ENCODE peak calls at places on chromosomes 16 and 17, in four cellular contexts. H, C, R and B are unnamed samples. For H3K4me1, the result is how much of the 10 kb centered on the place peaks cover.

GRCh38 chr17:80778716-80779115 is 212.9 kb upstream of the CHMP6 start:
- DNase-seq in C (no peak), R (no peak), H (no peak), B (no peak)

GRCh38 chr17:75352079-75352569 is 53.4 kb downstream of the GRB2 start:
- DNase-seq in C (peak), H (peak), R (no peak), B (no peak)

GRCh38 chr16:81480856-81481821 is 36.5 kb downstream of the CMIP start:
- DNase-seq in C (no peak), R (no peak), H (peak), B (peak)

GRCh38 chr17:50153650-50154575 is 3.4 kb upstream of the PPP1R9B start:
- DNase-seq in C (peak), R (no peak), H (no peak), B (no peak)

GRCh38 chr17:64275016-64275415 is 12.0 kb upstream of the TEX2 start:
- DNase-seq in H (no peak), R (no peak), C (no peak), B (no peak)

GRCh38 chr16:11597268-11597690 is 10.6 kb upstream of the LITAF start:
- DNase-seq in R (no peak), H (peak), C (peak), B (no peak)

GRCh38 chr16:87897563-87898505 is 28.5 kb upstream of the SLC7A5 start:
- DNase-seq in R (no peak), C (no peak), H (no peak), B (no peak)

GRCh38 chr16:64920211-64920610 is 201.7 kb downstream of the CDH11 start:
- DNase-seq in H (no peak), R (no peak), C (no peak), B (no peak)

GRCh38 chr17:60327122-60327869 is 64.6 kb downstream of the USP32 start:
- DNase-seq in C (no peak), H (no peak), R (no peak), B (no peak)

GRCh38 chr17:69462010-69462409 is 47.5 kb downstream of the MAP2K6 start:
- DNase-seq in C (no peak), R (no peak), H (no peak), B (peak)

GRCh38 chr17:31724026-31724425 is 135.0 kb downstream of the COPRS start:
- DNase-seq in C (no peak), R (no peak), H (no peak), B (no peak)

GRCh38 chr16:83899272-83899897 is 470 bp downstream of the MLYCD start:
- DNase-seq in R (peak), H (peak), C (peak), B (peak)

GRCh38 chr17:48294989-48295892 is 134.8 kb downstream of the SKAP1 start:
- DNase-seq in R (no peak), H (no peak), C (no peak), B (no peak)

GRCh38 chr17:28701987-28702751 is 9.5 kb downstream of the PROCA1 start:
- DNase-seq in C (no peak), R (no peak), H (no peak), B (no peak)

GRCh38 chr16:67967956-67968439 is 439 bp downstream of the SLC12A4 start:
- DNase-seq in R (no peak), C (peak), H (no peak), B (no peak)

GRCh38 chr16:71406724-71407123 is 35.1 kb downstream of the TLE7 start:
- DNase-seq in C (no peak), H (no peak), R (no peak), B (no peak)

GRCh38 chr17:1294157-1294717 is 14.8 kb downstream of the TRARG1 start:
- DNase-seq in C (no peak), H (peak), R (no peak), B (no peak)

GRCh38 chr16:30010817-30011504 is at the start of gene DOC2A:
- DNase-seq in H (no peak), R (no peak), C (no peak), B (no peak)

GRCh38 chr17:49913226-49914095 is 55.5 kb upstream of the DLX4 start:
- DNase-seq in R (no peak), C (no peak), H (no peak), B (no peak)

GRCh38 chr16:50202926-50203624 is 50.0 kb downstream of the TENT4B start:
- DNase-seq in R (peak), H (no peak), C (no peak), B (no peak)

GRCh38 chr16:912684-913613 is 57.8 kb downstream of the LMF1 start:
- DNase-seq in C (peak), R (no peak), H (no peak), B (no peak)

GRCh38 chr16:68088130-68088972 is 3.2 kb downstream of the NFATC3 start:
- DNase-seq in C (no peak), R (no peak), H (no peak), B (no peak)

GRCh38 chr16:56980792-56981724 is 8.3 kb upstream of the NLRC5 start:
- DNase-seq in H (no peak), R (no peak), C (no peak), B (no peak)

GRCh38 chr17:72567774-72568173 is 447.0 kb downstream of the SOX9 start:
- DNase-seq in H (no peak), C (no peak), R (no peak), B (no peak)

GRCh38 chr17:58381124-58381838 is 29.3 kb upstream of the SUPT4H1 start:
- DNase-seq in R (no peak), H (no peak), C (peak), B (no peak)

GRCh38 chr17:40886090-40886489 is 1.0 kb upstream of the KRT20 start:
- DNase-seq in C (no peak), R (no peak), H (no peak), B (no peak)

GRCh38 chr17:59796138-59796537 is 88.7 kb downstream of the VMP1 start:
- DNase-seq in R (no peak), H (no peak), C (no peak), B (no peak)

GRCh38 chr16:50814043-50814442 is 72.2 kb downstream of the CYLD start:
- DNase-seq in C (no peak), H (no peak), R (no peak), B (no peak)

GRCh38 chr17:18258356-18259038 is at the start of gene FLII:
- DNase-seq in C (peak), H (peak), R (no peak), B (peak)

GRCh38 chr17:12403881-12404398 is 261.8 kb upstream of the MYOCD start:
- DNase-seq in R (no peak), C (no peak), H (no peak), B (no peak)

GRCh38 chr17:48030531-48030930 is 7.1 kb downstream of the COPZ2 start:
- DNase-seq in C (no peak), R (no peak), H (no peak), B (no peak)

GRCh38 chr17:51585514-51586104 is 325.3 kb downstream of the UTP18 start:
- DNase-seq in C (peak), H (no peak), R (no peak), B (peak)

GRCh38 chr16:72902276-72902675 is 145.7 kb downstream of the ZFHX3 start:
- DNase-seq in C (no peak), H (no peak), R (no peak), B (no peak)

GRCh38 chr17:29140631-29141483 is 39.3 kb downstream of the MYO18A start:
- DNase-seq in H (peak), C (no peak), R (no peak), B (peak)

GRCh38 chr17:35715416-35715815 is 16.0 kb upstream of the RASL10B start:
- DNase-seq in C (no peak), H (no peak), R (no peak), B (no peak)

GRCh38 chr17:28657756-28658155 is 4.0 kb downstream of the SDF2 start:
- DNase-seq in R (no peak), H (no peak), C (no peak), B (no peak)

GRCh38 chr16:65828296-65828695 is 538.2 kb upstream of the CDH5 start:
- DNase-seq in C (no peak), R (no peak), H (no peak), B (no peak)

GRCh38 chr17:48441231-48441711 is 11.3 kb upstream of the SKAP1 start:
- DNase-seq in R (no peak), C (no peak), H (no peak), B (no peak)

GRCh38 chr16:8935989-8936388 is 27.7 kb downstream of the USP7 start:
- DNase-seq in C (no peak), H (no peak), R (no peak), B (no peak)

GRCh38 chr17:37725601-37726146 is 19.2 kb downstream of the HNF1B start:
- DNase-seq in R (no peak), C (peak), H (no peak), B (no peak)

GRCh38 chr17:62064029-62064790 is 868 bp downstream of the MED13 start:
- DNase-seq in C (peak), R (no peak), H (no peak), B (no peak)
- TF ChIP-seq POLR2A in C (no peak), R (no peak), H (no peak), B (no peak)

GRCh38 chr17:42679492-42680330 is 1.9 kb downstream of the CCR10 start:
- DNase-seq in R (peak), H (peak), C (peak), B (peak)
- H3K4me3 ChIP-seq in R (peak), H (no peak), C (no peak), B (peak)

GRCh38 chr17:42518755-42519545 is 17.1 kb upstream of the NAGLU start:
- DNase-seq in C (peak), H (peak), R (peak), B (no peak)

GRCh38 chr17:42521036-42521435 is 15.0 kb upstream of the NAGLU start:
- DNase-seq in H (no peak), R (no peak), C (no peak), B (no peak)

GRCh38 chr17:42519546-42520444 is 16.2 kb upstream of the NAGLU start:
- DNase-seq in R (peak), H (peak), C (peak), B (peak)

GRCh38 chr17:42521666-42522262 is 14.3 kb upstream of the NAGLU start:
- DNase-seq in R (no peak), C (no peak), H (no peak), B (no peak)

DNA sequence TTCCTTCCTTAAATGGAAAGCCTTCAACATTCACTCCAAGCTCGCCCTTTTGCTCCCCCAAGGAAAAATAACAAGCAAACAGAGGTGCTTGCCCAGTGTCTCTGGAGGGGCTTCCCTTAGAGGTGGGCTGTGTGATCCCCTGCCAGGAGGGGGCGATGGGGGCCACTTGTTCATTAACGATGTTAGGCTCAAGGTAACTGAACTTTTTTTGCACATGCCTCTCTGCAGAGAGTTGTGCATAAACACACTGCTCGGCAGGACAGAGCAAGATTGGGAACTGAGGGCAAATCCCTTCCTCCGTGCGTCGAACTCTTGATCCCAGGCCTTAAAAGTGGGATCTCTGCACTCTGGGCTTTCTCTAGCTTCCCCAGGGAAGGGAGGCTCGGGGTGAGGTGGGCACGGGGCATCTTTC is 15.5 kb upstream of the NAGLU start:
- DNase-seq in C (peak), H (no peak), R (no peak), B (no peak)
- H3K4me1 ChIP-seq in C (under half), H (half or more), R (half or more), B (half or more)

GRCh38 chr17:16383216-16383615 is 2.3 kb downstream of the UBB start:
- DNase-seq in H (no peak), C (no peak), R (no peak), B (no peak)
- TF ChIP-seq POLR2A in H (no peak), C (no peak), R (no peak), B (no peak)

DNA sequence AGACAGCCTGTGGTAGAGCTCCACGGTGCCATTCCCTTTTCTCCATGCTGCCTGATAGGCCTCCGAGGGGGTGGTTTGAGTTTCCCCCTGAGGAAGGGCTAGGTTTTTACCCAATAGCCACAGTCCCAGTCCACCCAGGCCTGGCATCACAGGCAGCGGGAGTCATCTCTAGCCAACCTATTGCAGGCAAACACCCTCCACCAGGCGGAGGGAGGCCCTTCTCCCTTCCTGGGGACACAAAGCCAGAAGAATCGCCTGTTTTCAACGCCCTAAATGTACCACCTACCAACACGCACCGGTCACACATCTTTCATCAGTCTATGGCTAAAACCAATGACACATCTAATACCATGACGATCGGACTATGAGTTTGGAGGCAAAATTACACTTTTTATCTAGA is 7.4 kb downstream of the CSNK1D start:
- DNase-seq in C (no peak), H (no peak), R (no peak), B (no peak)
- H3K4me3 ChIP-seq in C (no peak), H (no peak), R (no peak), B (no peak)

DNA sequence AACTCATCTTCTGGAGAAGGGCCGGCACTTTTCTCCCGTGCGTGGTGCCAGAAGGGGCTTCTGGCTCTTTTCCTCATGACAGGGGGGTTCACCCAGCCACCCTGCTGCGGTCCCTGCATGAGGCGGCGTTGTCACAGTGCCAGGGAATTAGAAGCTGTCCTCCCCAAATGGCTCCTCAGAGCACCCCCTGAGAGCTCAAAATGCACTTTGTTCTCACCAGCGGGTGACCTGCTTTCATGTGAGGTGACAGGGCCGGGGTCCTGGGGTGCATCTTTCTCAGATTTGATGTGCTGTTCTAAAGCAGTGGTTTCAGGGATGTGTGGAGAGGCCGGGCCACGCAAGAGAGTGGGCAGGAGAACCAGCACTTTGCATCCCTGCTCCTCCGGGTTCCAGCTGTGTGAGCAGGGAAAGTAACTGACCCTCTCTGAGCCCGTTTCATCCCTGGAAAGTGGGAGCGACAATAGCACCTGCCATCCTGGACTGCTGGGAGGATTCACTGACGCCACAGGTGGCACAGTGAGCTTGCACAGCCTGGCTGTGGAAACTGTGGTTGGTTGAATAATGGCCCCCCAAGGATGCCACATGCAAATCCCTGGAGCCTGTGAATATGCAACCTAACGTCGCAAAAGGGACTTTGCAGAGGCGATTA is 94.0 kb downstream of the FOXL1 start:
- DNase-seq in C (no peak), H (no peak), R (no peak), B (no peak)
- H3K4me1 ChIP-seq in C (under half), H (under half), R (under half), B (under half)

GRCh38 chr16:24848065-24848464 is 2.3 kb downstream of the SLC5A11 start:
- DNase-seq in R (no peak), H (no peak), C (no peak), B (no peak)

GRCh38 chr16:24844101-24845030 is 1.4 kb upstream of the SLC5A11 start:
- DNase-seq in C (no peak), R (no peak), H (no peak), B (no peak)

GRCh38 chr16:24847358-24847664 is 1.5 kb downstream of the SLC5A11 start:
- DNase-seq in C (no peak), R (no peak), H (no peak), B (no peak)

GRCh38 chr16:24846548-24847357 is 990 bp downstream of the SLC5A11 start:
- DNase-seq in R (no peak), H (no peak), C (no peak), B (no peak)

DNA sequence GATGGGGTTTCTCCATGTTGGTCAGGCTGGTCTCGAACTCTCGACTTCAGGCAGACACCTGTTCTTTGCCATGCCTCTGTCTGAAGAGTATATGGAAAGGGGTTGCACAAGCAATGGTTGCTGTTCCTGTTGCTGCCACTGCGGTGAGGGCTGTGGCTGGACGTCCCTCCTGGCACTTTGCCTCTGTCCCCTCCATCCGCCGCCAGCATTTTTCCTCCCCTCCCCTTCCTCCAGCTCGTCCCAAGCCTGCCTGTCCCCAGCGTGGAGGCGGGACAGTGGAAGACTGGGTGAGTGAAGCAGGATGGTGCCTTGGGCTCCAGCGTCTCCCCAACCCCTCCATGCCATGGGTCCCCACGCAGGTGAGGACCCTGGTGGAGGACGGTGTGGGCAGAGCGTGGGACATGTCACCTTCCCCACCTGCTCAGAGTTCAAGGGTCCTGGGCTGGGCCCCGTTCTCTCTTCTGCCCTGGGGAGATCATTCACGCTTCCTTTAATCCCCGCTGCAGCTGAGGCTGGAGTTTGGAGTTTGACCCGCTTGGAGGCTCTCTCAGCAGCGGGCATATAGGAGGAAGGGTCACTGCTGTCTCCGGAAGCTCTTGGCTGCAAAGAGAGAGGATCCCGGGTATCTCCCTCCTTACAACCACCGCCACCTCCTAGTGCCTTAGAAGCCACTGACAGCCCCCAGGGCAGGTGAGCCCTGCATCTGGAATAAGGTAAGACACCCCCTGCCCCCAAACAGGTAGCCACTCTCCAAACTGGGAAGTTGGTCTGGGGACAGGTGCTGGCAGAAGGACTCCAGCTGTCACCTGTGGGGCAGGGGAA is at the start of gene SLC5A11:
- DNase-seq in C (no peak), H (no peak), R (no peak), B (no peak)
- TF ChIP-seq POLR2A in C (no peak), H (no peak), R (no peak), B (no peak)

GRCh38 chr16:75420987-75421819 is 12.1 kb downstream of the CFDP1 start:
- DNase-seq in R (peak), H (peak), C (peak), B (no peak)
- H3K4me3 ChIP-seq in R (no peak), H (no peak), C (no peak), B (no peak)